ENCODE peak calls at places on chromosome 19, in seven cellular contexts. N, Q, B, L, Y, R and G are unnamed samples.

GRCh38 chr19:4061178-4061682 is 5.5 kb downstream of the ZBTB7A start:
- DNase-seq in N (no peak), Q (no peak), B (peak), L (peak), Y (no peak), R (no peak), G (no peak)

GRCh38 chr19:40974633-40975037 is 16.4 kb upstream of the CYP2B6 start:
- DNase-seq in N (peak), Q (peak), B (peak), L (peak), Y (peak), R (peak), G (peak)

GRCh38 chr19:1102407-1103106 is 1.2 kb upstream of the GPX4 start:
- DNase-seq in N (no peak), Q (no peak), B (peak), L (peak), Y (no peak), R (peak), G (peak)

GRCh38 chr19:11375143-11375948 is 880 bp downstream of the SWSAP1 start:
- DNase-seq in N (peak), Q (peak), B (peak), L (peak), Y (no peak), R (no peak), G (peak)

GRCh38 chr19:1247747-1248453 is 483 bp upstream of the MIDN start:
- DNase-seq in N (peak), Q (no peak), B (peak), L (peak), Y (no peak), R (peak), G (peak)

GRCh38 chr19:30593358-30593757 is 221.2 kb downstream of the ZNF536 start:
- DNase-seq in N (no peak), Q (no peak), B (peak), L (no peak), Y (no peak), R (no peak), G (no peak)

GRCh38 chr19:20162821-20163220 is 4.2 kb upstream of the ZNF486 start:
- DNase-seq in N (no peak), Q (peak), B (no peak), L (no peak), Y (no peak), R (no peak), G (no peak)

GRCh38 chr19:48698046-48698445 is 2.3 kb downstream of the FUT2 start:
- DNase-seq in N (no peak), Q (no peak), B (peak), L (no peak), Y (no peak), R (peak), G (no peak)

GRCh38 chr19:45632468-45633196 is 6.6 kb downstream of the EML2 start:
- DNase-seq in N (peak), Q (peak), B (peak), L (peak), Y (no peak), R (peak), G (peak)

GRCh38 chr19:35642312-35642711 is 767 bp downstream of the ETV2 start:
- DNase-seq in N (no peak), Q (no peak), B (no peak), L (no peak), Y (no peak), R (no peak), G (no peak)

GRCh38 chr19:10568444-10568825 is 344 bp downstream of the CDKN2D start:
- DNase-seq in N (no peak), Q (no peak), B (peak), L (peak), Y (no peak), R (peak), G (no peak)

GRCh38 chr19:48491793-48492123 is 19.9 kb downstream of the LMTK3 start:
- DNase-seq in N (peak), Q (no peak), B (no peak), L (no peak), Y (no peak), R (no peak), G (no peak)

GRCh38 chr19:11296264-11296663 is 304 bp downstream of the TSPAN16 start:
- DNase-seq in N (no peak), Q (no peak), B (no peak), L (no peak), Y (no peak), R (no peak), G (no peak)

GRCh38 chr19:50551713-50552187 is 16.5 kb downstream of the LRRC4B start:
- DNase-seq in N (peak), Q (no peak), B (no peak), L (no peak), Y (no peak), R (no peak), G (no peak)

GRCh38 chr19:7861619-7862412 is 12.4 kb downstream of the PRR36 start:
- DNase-seq in N (no peak), Q (no peak), B (no peak), L (no peak), Y (no peak), R (no peak), G (no peak)
- TF ChIP-seq CTCF in N (peak), Q (no peak), B (no peak), L (no peak), Y (peak), R (peak), G (no peak)

GRCh38 chr19:57651654-57651996 is 17.1 kb upstream of the ZSCAN4 start:
- DNase-seq in N (no peak), Q (no peak), B (no peak), L (no peak), Y (no peak), R (no peak), G (no peak)
- TF ChIP-seq CTCF in N (no peak), Q (no peak), B (no peak), L (no peak), Y (no peak), R (no peak), G (no peak)

GRCh38 chr19:18419195-18419698 is at the start of gene SSBP4:
- DNase-seq in N (peak), Q (peak), B (peak), L (peak), Y (peak), R (peak), G (peak)
- TF ChIP-seq CTCF in N (no peak), Q (peak), B (no peak), L (no peak), Y (peak), R (no peak), G (peak)

GRCh38 chr19:39341122-39341719 is 1.0 kb upstream of the SAMD4B start:
- DNase-seq in N (peak), Q (peak), B (peak), L (peak), Y (peak), R (no peak), G (no peak)
- TF ChIP-seq CTCF in N (no peak), Q (no peak), B (no peak), L (no peak), Y (peak), R (peak), G (peak)

GRCh38 chr19:56096665-56097064 is 24.4 kb downstream of the ZNF787 start:
- DNase-seq in N (no peak), Q (no peak), B (no peak), L (no peak), Y (no peak), R (no peak), G (no peak)

GRCh38 chr19:56097306-56097705 is 23.8 kb downstream of the ZNF787 start:
- DNase-seq in N (no peak), Q (no peak), B (no peak), L (no peak), Y (peak), R (no peak), G (no peak)

GRCh38 chr19:56098731-56099577 is 22.1 kb downstream of the ZNF787 start:
- DNase-seq in N (no peak), Q (no peak), B (no peak), L (no peak), Y (peak), R (no peak), G (no peak)

GRCh38 chr19:56099638-56100539 is 21.2 kb downstream of the ZNF787 start:
- DNase-seq in N (no peak), Q (no peak), B (no peak), L (no peak), Y (peak), R (no peak), G (no peak)

GRCh38 chr19:56097776-56098175 is 23.3 kb downstream of the ZNF787 start:
- DNase-seq in N (no peak), Q (no peak), B (no peak), L (no peak), Y (peak), R (no peak), G (no peak)
- TF ChIP-seq CTCF in N (no peak), Q (no peak), B (no peak), L (no peak), Y (no peak), R (no peak), G (no peak)

GRCh38 chr19:5996598-5997320 is 18.8 kb upstream of the RANBP3 start:
- DNase-seq in N (no peak), Q (no peak), B (no peak), L (no peak), Y (no peak), R (no peak), G (no peak)

GRCh38 chr19:5995606-5996005 is 17.7 kb upstream of the RANBP3 start:
- DNase-seq in N (no peak), Q (no peak), B (no peak), L (no peak), Y (no peak), R (no peak), G (no peak)

GRCh38 chr19:5999693-6000092 is 21.8 kb upstream of the RANBP3 start:
- DNase-seq in N (no peak), Q (no peak), B (no peak), L (no peak), Y (no peak), R (no peak), G (no peak)

GRCh38 chr19:5996102-5996501 is 18.2 kb upstream of the RANBP3 start:
- DNase-seq in N (no peak), Q (no peak), B (no peak), L (no peak), Y (no peak), R (no peak), G (no peak)

DNA sequence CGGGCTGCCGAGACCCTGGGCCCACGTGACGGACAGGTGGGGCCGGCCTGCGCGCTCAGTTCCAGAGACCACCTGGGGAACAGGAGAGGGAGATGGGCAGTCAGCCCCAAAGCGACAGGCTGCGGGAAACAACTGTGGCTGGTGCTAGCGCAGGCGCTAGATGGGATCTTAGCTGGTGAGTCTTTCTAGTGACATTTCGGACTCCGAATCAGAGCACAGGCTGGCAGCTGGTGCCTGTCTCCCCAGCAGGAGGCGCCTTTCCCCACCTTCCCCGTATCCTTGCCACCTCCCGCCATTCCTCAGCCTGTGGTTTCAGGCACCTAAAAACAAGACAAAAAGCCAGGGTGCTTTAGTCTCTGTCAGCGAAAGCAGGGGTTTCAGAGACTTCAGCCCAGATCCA is 19.4 kb upstream of the RANBP3 start:
- DNase-seq in N (peak), Q (no peak), B (no peak), L (no peak), Y (no peak), R (no peak), G (no peak)
- TF ChIP-seq CTCF in N (peak), Q (no peak), B (no peak), L (no peak), Y (peak), R (peak), G (no peak)